ENCODE peak calls at places on chromosomes 1 and 21, in five cellular contexts. Q is activated T-cell treated with anti-CD3 and anti-CD28 coated beads, Interleukin-2, amount 50 U/mL, for 72 hours; F is astrocyte of the hippocampus; D is T-helper 1 cell; Y is HuH-7.5. H is an unnamed sample.

GRCh38 chr1:229815076-229815475 is 189.0 kb downstream of the URB2 start:
- DNase-seq in Q (no peak), F (no peak), D (no peak), Y (no peak), H (no peak)

GRCh38 chr21:46509760-46510159 is 51.1 kb downstream of the DIP2A start:
- DNase-seq in Q (no peak), F (peak; percentile 75), D (no peak), Y (peak; percentile 69), H (no peak)

GRCh38 chr1:155971910-155972809 is 6.2 kb downstream of the ARHGEF2 start:
- DNase-seq in Q (no peak), F (no peak), D (no peak), Y (no peak), H (no peak)

GRCh38 chr21:32143222-32143939 is 135.5 kb downstream of the MIS18A start:
- DNase-seq in Q (no peak), F (no peak), D (no peak), Y (no peak), H (no peak)

GRCh38 chr1:26016258-26016943 is 5.2 kb upstream of the EXTL1 start:
- DNase-seq in Q (no peak), F (no peak), D (no peak), Y (no peak), H (no peak)

GRCh38 chr1:82604524-82604923 is 803.8 kb downstream of the ADGRL2 start:
- DNase-seq in Q (no peak), F (no peak), D (no peak), Y (no peak), H (no peak)

GRCh38 chr1:225973158-225973557 is 26.0 kb downstream of the SDE2 start:
- DNase-seq in Q (no peak), F (no peak), D (no peak), Y (no peak), H (no peak)

GRCh38 chr1:229238674-229239415 is 32.1 kb upstream of the RAB4A start:
- DNase-seq in Q (no peak), F (no peak), D (no peak), Y (no peak), H (no peak)

GRCh38 chr1:19696820-19697219 is 32.1 kb downstream of the HTR6 start:
- DNase-seq in Q (no peak), F (no peak), D (no peak), Y (no peak), H (no peak)